ENCODE peak calls at places on chromosomes 11 and 22, in six cellular contexts. One of them, this sample, is unnamed.

GRCh38 chr11:48055292-48056132 is 75.2 kb downstream of the PTPRJ start:
- DNase-seq in endothelial cell: no peak
- DNase-seq in NCI-H2081: no peak
- DNase-seq in WERI-Rb-1: no peak
- DNase-seq in EH: peak; percentile 33
- DNase-seq in stimulated activated CD8-positive, alpha-beta memory T cell treated with anti-CD3 and anti-CD28 coated beads, Interleukin-7, amount 100 ng/mL, for 1 hour: peak; percentile 7
- DNase-seq in this sample: no peak

GRCh38 chr11:75827562-75827961 is 12.6 kb downstream of the UVRAG start:
- DNase-seq in endothelial cell: no peak
- DNase-seq in NCI-H2081: no peak
- DNase-seq in WERI-Rb-1: no peak
- DNase-seq in EH: peak; percentile 19
- DNase-seq in stimulated activated CD8-positive, alpha-beta memory T cell treated with anti-CD3 and anti-CD28 coated beads, Interleukin-7, amount 100 ng/mL, for 1 hour: no peak
- DNase-seq in this sample: no peak

GRCh38 chr11:46414466-46414796 is 22.9 kb upstream of the CHRM4 start:
- DNase-seq in endothelial cell: no peak
- DNase-seq in NCI-H2081: peak; percentile 99
- DNase-seq in WERI-Rb-1: no peak
- DNase-seq in EH: no peak
- DNase-seq in stimulated activated CD8-positive, alpha-beta memory T cell treated with anti-CD3 and anti-CD28 coated beads, Interleukin-7, amount 100 ng/mL, for 1 hour: no peak
- DNase-seq in this sample: no peak

GRCh38 chr11:5011254-5011653 is 16.6 kb downstream of the OR51L1 start:
- DNase-seq in endothelial cell: no peak
- DNase-seq in NCI-H2081: no peak
- DNase-seq in WERI-Rb-1: no peak
- DNase-seq in EH: no peak
- DNase-seq in stimulated activated CD8-positive, alpha-beta memory T cell treated with anti-CD3 and anti-CD28 coated beads, Interleukin-7, amount 100 ng/mL, for 1 hour: no peak
- DNase-seq in this sample: no peak

GRCh38 chr11:9855579-9856260 is 191.8 kb downstream of the SWAP70 start:
- DNase-seq in endothelial cell: no peak
- DNase-seq in NCI-H2081: no peak
- DNase-seq in WERI-Rb-1: no peak
- DNase-seq in EH: peak; percentile 86
- DNase-seq in stimulated activated CD8-positive, alpha-beta memory T cell treated with anti-CD3 and anti-CD28 coated beads, Interleukin-7, amount 100 ng/mL, for 1 hour: no peak
- DNase-seq in this sample: no peak

GRCh38 chr22:19430890-19431541 is 517 bp downstream of the HIRA start:
- DNase-seq in endothelial cell: peak; percentile 37
- DNase-seq in NCI-H2081: no peak
- DNase-seq in WERI-Rb-1: peak; percentile 27
- DNase-seq in EH: peak; percentile 46
- DNase-seq in stimulated activated CD8-positive, alpha-beta memory T cell treated with anti-CD3 and anti-CD28 coated beads, Interleukin-7, amount 100 ng/mL, for 1 hour: no peak
- DNase-seq in this sample: peak; percentile 38

GRCh38 chr22:19679476-19680099 is 34.7 kb upstream of the SEPTIN5 start:
- DNase-seq in endothelial cell: peak; percentile 69
- DNase-seq in NCI-H2081: no peak
- DNase-seq in WERI-Rb-1: peak; percentile 54
- DNase-seq in EH: no peak
- DNase-seq in stimulated activated CD8-positive, alpha-beta memory T cell treated with anti-CD3 and anti-CD28 coated beads, Interleukin-7, amount 100 ng/mL, for 1 hour: peak; percentile 25
- DNase-seq in this sample: peak; percentile 41

GRCh38 chr22:17339095-17339693 is 30.1 kb upstream of the CECR2 start:
- DNase-seq in endothelial cell: no peak
- DNase-seq in NCI-H2081: no peak
- DNase-seq in WERI-Rb-1: no peak
- DNase-seq in EH: no peak
- DNase-seq in stimulated activated CD8-positive, alpha-beta memory T cell treated with anti-CD3 and anti-CD28 coated beads, Interleukin-7, amount 100 ng/mL, for 1 hour: no peak
- DNase-seq in this sample: no peak

GRCh38 chr22:37237371-37238268 is 6.4 kb downstream of the RAC2 start:
- DNase-seq in endothelial cell: no peak
- DNase-seq in NCI-H2081: no peak
- DNase-seq in WERI-Rb-1: no peak
- DNase-seq in EH: peak; percentile 54
- DNase-seq in stimulated activated CD8-positive, alpha-beta memory T cell treated with anti-CD3 and anti-CD28 coated beads, Interleukin-7, amount 100 ng/mL, for 1 hour: no peak
- DNase-seq in this sample: no peak

GRCh38 chr22:44173154-44173553 is 7.6 kb upstream of the PARVG start:
- DNase-seq in endothelial cell: no peak
- DNase-seq in NCI-H2081: no peak
- DNase-seq in WERI-Rb-1: no peak
- DNase-seq in EH: no peak
- DNase-seq in stimulated activated CD8-positive, alpha-beta memory T cell treated with anti-CD3 and anti-CD28 coated beads, Interleukin-7, amount 100 ng/mL, for 1 hour: no peak
- DNase-seq in this sample: no peak

GRCh38 chr11:11567862-11568650 is 53.7 kb downstream of the GALNT18 start:
- DNase-seq in endothelial cell: no peak
- DNase-seq in NCI-H2081: no peak
- DNase-seq in WERI-Rb-1: no peak
- DNase-seq in EH: peak; percentile 20
- DNase-seq in stimulated activated CD8-positive, alpha-beta memory T cell treated with anti-CD3 and anti-CD28 coated beads, Interleukin-7, amount 100 ng/mL, for 1 hour: no peak
- DNase-seq in this sample: peak; percentile 62

GRCh38 chr22:30605449-30606110 is 1.4 kb upstream of the TCN2 start:
- DNase-seq in endothelial cell: peak; percentile 46
- DNase-seq in NCI-H2081: no peak
- DNase-seq in WERI-Rb-1: peak; percentile 58
- DNase-seq in EH: peak; percentile 41
- DNase-seq in stimulated activated CD8-positive, alpha-beta memory T cell treated with anti-CD3 and anti-CD28 coated beads, Interleukin-7, amount 100 ng/mL, for 1 hour: peak; percentile 5
- DNase-seq in this sample: peak; percentile 56